ENCODE peak calls at places on chromosomes 12 and 14, in ten cellular contexts. One of them, this sample, is unnamed.

GRCh38 chr14:50230601-50231474 is 540 bp downstream of the SOS2 start:
- DNase-seq in amniotic stem cell: peak
- DNase-seq in kidney epithelial cell: no peak
- DNase-seq in fibroblast of pulmonary artery: peak
- DNase-seq in H7: no peak
- DNase-seq in NCI-H510A treated with DMSO at 0.1 percent for 48 hours: no peak
- DNase-seq in A172: peak
- DNase-seq in WTC11: peak
- DNase-seq in endothelial cell: peak
- DNase-seq in SK-MEL-5: peak
- DNase-seq in this sample: no peak

GRCh38 chr14:100392266-100392850 is 69.2 kb downstream of the SLC25A47 start:
- DNase-seq in fibroblast of pulmonary artery: peak
- DNase-seq in amniotic stem cell: no peak
- DNase-seq in A172: no peak
- DNase-seq in kidney epithelial cell: no peak
- DNase-seq in endothelial cell: no peak
- DNase-seq in H7: peak
- DNase-seq in NCI-H510A treated with DMSO at 0.1 percent for 48 hours: no peak
- DNase-seq in SK-MEL-5: no peak
- DNase-seq in WTC11: no peak
- DNase-seq in this sample: no peak

GRCh38 chr14:105163040-105163742 is 5.4 kb downstream of the JAG2 start:
- DNase-seq in amniotic stem cell: no peak
- DNase-seq in endothelial cell: peak
- DNase-seq in H7: no peak
- DNase-seq in kidney epithelial cell: no peak
- DNase-seq in fibroblast of pulmonary artery: no peak
- DNase-seq in WTC11: no peak
- DNase-seq in A172: no peak
- DNase-seq in NCI-H510A treated with DMSO at 0.1 percent for 48 hours: peak
- DNase-seq in SK-MEL-5: no peak
- DNase-seq in this sample: no peak

GRCh38 chr12:48781750-48782456 is 7.0 kb downstream of the ADCY6 start:
- DNase-seq in NCI-H510A treated with DMSO at 0.1 percent for 48 hours: no peak
- DNase-seq in H7: no peak
- DNase-seq in fibroblast of pulmonary artery: no peak
- DNase-seq in endothelial cell: no peak
- DNase-seq in SK-MEL-5: no peak
- DNase-seq in A172: no peak
- DNase-seq in amniotic stem cell: no peak
- DNase-seq in kidney epithelial cell: no peak
- DNase-seq in WTC11: no peak
- DNase-seq in this sample: no peak

GRCh38 chr14:41605550-41606248 is 977 bp upstream of the LRFN5 start:
- DNase-seq in amniotic stem cell: no peak
- DNase-seq in fibroblast of pulmonary artery: peak
- DNase-seq in SK-MEL-5: no peak
- DNase-seq in endothelial cell: peak
- DNase-seq in NCI-H510A treated with DMSO at 0.1 percent for 48 hours: peak
- DNase-seq in A172: no peak
- DNase-seq in kidney epithelial cell: no peak
- DNase-seq in H7: peak
- DNase-seq in WTC11: peak
- DNase-seq in this sample: peak

GRCh38 chr14:73234029-73234428 is 3.3 kb upstream of the PAPLN start:
- DNase-seq in amniotic stem cell: no peak
- DNase-seq in WTC11: no peak
- DNase-seq in A172: no peak
- DNase-seq in endothelial cell: no peak
- DNase-seq in kidney epithelial cell: no peak
- DNase-seq in NCI-H510A treated with DMSO at 0.1 percent for 48 hours: no peak
- DNase-seq in H7: no peak
- DNase-seq in SK-MEL-5: no peak
- DNase-seq in fibroblast of pulmonary artery: no peak
- DNase-seq in this sample: no peak

GRCh38 chr12:62268956-62269355 is 8.8 kb downstream of the USP15 start:
- DNase-seq in fibroblast of pulmonary artery: peak
- DNase-seq in A172: no peak
- DNase-seq in endothelial cell: no peak
- DNase-seq in kidney epithelial cell: no peak
- DNase-seq in NCI-H510A treated with DMSO at 0.1 percent for 48 hours: no peak
- DNase-seq in SK-MEL-5: no peak
- DNase-seq in H7: no peak
- DNase-seq in WTC11: no peak
- DNase-seq in amniotic stem cell: no peak
- DNase-seq in this sample: no peak

GRCh38 chr12:68743416-68743815 is 2.6 kb upstream of the SLC35E3 start:
- DNase-seq in fibroblast of pulmonary artery: no peak
- DNase-seq in endothelial cell: no peak
- DNase-seq in amniotic stem cell: no peak
- DNase-seq in H7: no peak
- DNase-seq in SK-MEL-5: no peak
- DNase-seq in NCI-H510A treated with DMSO at 0.1 percent for 48 hours: no peak
- DNase-seq in kidney epithelial cell: no peak
- DNase-seq in WTC11: no peak
- DNase-seq in A172: no peak
- DNase-seq in this sample: no peak

GRCh38 chr12:4911316-4911994 is 1.8 kb downstream of the KCNA1 start:
- DNase-seq in endothelial cell: no peak
- DNase-seq in A172: no peak
- DNase-seq in WTC11: peak
- DNase-seq in fibroblast of pulmonary artery: no peak
- DNase-seq in SK-MEL-5: peak
- DNase-seq in H7: no peak
- DNase-seq in NCI-H510A treated with DMSO at 0.1 percent for 48 hours: no peak
- DNase-seq in amniotic stem cell: no peak
- DNase-seq in kidney epithelial cell: no peak
- DNase-seq in this sample: no peak

GRCh38 chr12:57390174-57390573 is 40.7 kb downstream of the R3HDM2 start:
- DNase-seq in fibroblast of pulmonary artery: no peak
- DNase-seq in WTC11: no peak
- DNase-seq in amniotic stem cell: no peak
- DNase-seq in SK-MEL-5: no peak
- DNase-seq in NCI-H510A treated with DMSO at 0.1 percent for 48 hours: no peak
- DNase-seq in endothelial cell: no peak
- DNase-seq in H7: no peak
- DNase-seq in kidney epithelial cell: no peak
- DNase-seq in A172: no peak
- DNase-seq in this sample: no peak

GRCh38 chr14:89108608-89109007 is 284.2 kb downstream of the TTC8 start:
- DNase-seq in H7: no peak
- DNase-seq in NCI-H510A treated with DMSO at 0.1 percent for 48 hours: no peak
- DNase-seq in A172: no peak
- DNase-seq in fibroblast of pulmonary artery: no peak
- DNase-seq in SK-MEL-5: no peak
- DNase-seq in amniotic stem cell: no peak
- DNase-seq in WTC11: no peak
- DNase-seq in kidney epithelial cell: no peak
- DNase-seq in endothelial cell: no peak
- DNase-seq in this sample: no peak

GRCh38 chr14:96235426-96235825 is 20.6 kb upstream of the BDKRB1 start:
- DNase-seq in endothelial cell: no peak
- DNase-seq in kidney epithelial cell: no peak
- DNase-seq in NCI-H510A treated with DMSO at 0.1 percent for 48 hours: no peak
- DNase-seq in A172: no peak
- DNase-seq in fibroblast of pulmonary artery: no peak
- DNase-seq in H7: peak
- DNase-seq in SK-MEL-5: no peak
- DNase-seq in WTC11: no peak
- DNase-seq in amniotic stem cell: no peak
- DNase-seq in this sample: no peak

GRCh38 chr12:100675432-100675831 is 101.9 kb downstream of the GAS2L3 start:
- DNase-seq in SK-MEL-5: peak
- DNase-seq in NCI-H510A treated with DMSO at 0.1 percent for 48 hours: peak
- DNase-seq in H7: no peak
- DNase-seq in WTC11: no peak
- DNase-seq in endothelial cell: no peak
- DNase-seq in A172: peak
- DNase-seq in amniotic stem cell: peak
- DNase-seq in fibroblast of pulmonary artery: peak
- DNase-seq in kidney epithelial cell: peak
- DNase-seq in this sample: no peak

GRCh38 chr12:104263580-104264358 is 39.8 kb upstream of the EID3 start:
- DNase-seq in fibroblast of pulmonary artery: peak
- DNase-seq in WTC11: no peak
- DNase-seq in H7: no peak
- DNase-seq in SK-MEL-5: no peak
- DNase-seq in A172: no peak
- DNase-seq in amniotic stem cell: no peak
- DNase-seq in NCI-H510A treated with DMSO at 0.1 percent for 48 hours: peak
- DNase-seq in kidney epithelial cell: no peak
- DNase-seq in endothelial cell: no peak
- DNase-seq in this sample: peak

GRCh38 chr12:75917704-75918103 is 113.9 kb downstream of the PHLDA1 start:
- DNase-seq in amniotic stem cell: no peak
- DNase-seq in endothelial cell: no peak
- DNase-seq in SK-MEL-5: no peak
- DNase-seq in fibroblast of pulmonary artery: no peak
- DNase-seq in H7: no peak
- DNase-seq in A172: no peak
- DNase-seq in WTC11: no peak
- DNase-seq in NCI-H510A treated with DMSO at 0.1 percent for 48 hours: no peak
- DNase-seq in kidney epithelial cell: no peak
- DNase-seq in this sample: no peak

GRCh38 chr14:57066887-57067513 is 201.7 kb downstream of the EXOC5 start:
- DNase-seq in WTC11: peak
- DNase-seq in H7: peak
- DNase-seq in amniotic stem cell: no peak
- DNase-seq in NCI-H510A treated with DMSO at 0.1 percent for 48 hours: peak
- DNase-seq in fibroblast of pulmonary artery: peak
- DNase-seq in A172: no peak
- DNase-seq in endothelial cell: peak
- DNase-seq in SK-MEL-5: peak
- DNase-seq in kidney epithelial cell: no peak
- DNase-seq in this sample: peak

GRCh38 chr12:4312251-4312650 is 8.8 kb upstream of the TIGAR start:
- DNase-seq in amniotic stem cell: no peak
- DNase-seq in H7: no peak
- DNase-seq in A172: no peak
- DNase-seq in kidney epithelial cell: no peak
- DNase-seq in endothelial cell: no peak
- DNase-seq in NCI-H510A treated with DMSO at 0.1 percent for 48 hours: no peak
- DNase-seq in fibroblast of pulmonary artery: no peak
- DNase-seq in WTC11: no peak
- DNase-seq in SK-MEL-5: no peak
- DNase-seq in this sample: no peak

GRCh38 chr14:95525999-95526398 is 8.9 kb upstream of the GLRX5 start:
- DNase-seq in fibroblast of pulmonary artery: no peak
- DNase-seq in amniotic stem cell: no peak
- DNase-seq in SK-MEL-5: no peak
- DNase-seq in H7: no peak
- DNase-seq in kidney epithelial cell: no peak
- DNase-seq in endothelial cell: no peak
- DNase-seq in NCI-H510A treated with DMSO at 0.1 percent for 48 hours: no peak
- DNase-seq in WTC11: no peak
- DNase-seq in A172: no peak
- DNase-seq in this sample: no peak

GRCh38 chr12:109760930-109761630 is 47.5 kb downstream of the FAM222A start:
- DNase-seq in WTC11: peak
- DNase-seq in A172: no peak
- DNase-seq in amniotic stem cell: no peak
- DNase-seq in SK-MEL-5: no peak
- DNase-seq in kidney epithelial cell: no peak
- DNase-seq in endothelial cell: no peak
- DNase-seq in H7: peak
- DNase-seq in NCI-H510A treated with DMSO at 0.1 percent for 48 hours: no peak
- DNase-seq in fibroblast of pulmonary artery: no peak
- DNase-seq in this sample: no peak

GRCh38 chr12:19115285-19115684 is 14.2 kb upstream of the PLEKHA5 start:
- DNase-seq in A172: no peak
- DNase-seq in kidney epithelial cell: no peak
- DNase-seq in WTC11: no peak
- DNase-seq in SK-MEL-5: no peak
- DNase-seq in NCI-H510A treated with DMSO at 0.1 percent for 48 hours: no peak
- DNase-seq in endothelial cell: no peak
- DNase-seq in fibroblast of pulmonary artery: no peak
- DNase-seq in amniotic stem cell: no peak
- DNase-seq in H7: no peak
- DNase-seq in this sample: no peak

GRCh38 chr12:26179829-26180228 is 15.5 kb upstream of the SSPN start:
- DNase-seq in H7: no peak
- DNase-seq in A172: no peak
- DNase-seq in amniotic stem cell: no peak
- DNase-seq in WTC11: no peak
- DNase-seq in SK-MEL-5: no peak
- DNase-seq in NCI-H510A treated with DMSO at 0.1 percent for 48 hours: peak
- DNase-seq in fibroblast of pulmonary artery: no peak
- DNase-seq in kidney epithelial cell: no peak
- DNase-seq in endothelial cell: no peak
- DNase-seq in this sample: no peak

GRCh38 chr12:94092516-94093241 is 55.7 kb upstream of the PLXNC1 start:
- DNase-seq in H7: no peak
- DNase-seq in NCI-H510A treated with DMSO at 0.1 percent for 48 hours: no peak
- DNase-seq in endothelial cell: no peak
- DNase-seq in A172: no peak
- DNase-seq in SK-MEL-5: no peak
- DNase-seq in WTC11: no peak
- DNase-seq in amniotic stem cell: no peak
- DNase-seq in fibroblast of pulmonary artery: peak
- DNase-seq in kidney epithelial cell: no peak
- DNase-seq in this sample: no peak

GRCh38 chr14:106506901-106507305 is 980.5 kb downstream of the TMEM121 start:
- DNase-seq in WTC11: no peak
- DNase-seq in SK-MEL-5: no peak
- DNase-seq in amniotic stem cell: no peak
- DNase-seq in A172: no peak
- DNase-seq in kidney epithelial cell: no peak
- DNase-seq in fibroblast of pulmonary artery: no peak
- DNase-seq in NCI-H510A treated with DMSO at 0.1 percent for 48 hours: no peak
- DNase-seq in endothelial cell: no peak
- DNase-seq in H7: no peak
- DNase-seq in this sample: no peak

GRCh38 chr12:107282628-107283027 is 189.3 kb upstream of the CRY1 start:
- DNase-seq in endothelial cell: no peak
- DNase-seq in kidney epithelial cell: no peak
- DNase-seq in A172: no peak
- DNase-seq in WTC11: no peak
- DNase-seq in fibroblast of pulmonary artery: no peak
- DNase-seq in SK-MEL-5: no peak
- DNase-seq in H7: no peak
- DNase-seq in NCI-H510A treated with DMSO at 0.1 percent for 48 hours: no peak
- DNase-seq in amniotic stem cell: no peak
- DNase-seq in this sample: peak

GRCh38 chr12:94623161-94623920 is 27.0 kb downstream of the TMCC3 start:
- DNase-seq in WTC11: no peak
- DNase-seq in H7: no peak
- DNase-seq in SK-MEL-5: no peak
- DNase-seq in fibroblast of pulmonary artery: no peak
- DNase-seq in A172: no peak
- DNase-seq in NCI-H510A treated with DMSO at 0.1 percent for 48 hours: no peak
- DNase-seq in kidney epithelial cell: no peak
- DNase-seq in amniotic stem cell: no peak
- DNase-seq in endothelial cell: no peak
- DNase-seq in this sample: no peak

GRCh38 chr12:386651-387050 is 2.5 kb downstream of the KDM5A start:
- DNase-seq in amniotic stem cell: no peak
- DNase-seq in kidney epithelial cell: no peak
- DNase-seq in endothelial cell: no peak
- DNase-seq in WTC11: no peak
- DNase-seq in fibroblast of pulmonary artery: peak
- DNase-seq in H7: no peak
- DNase-seq in NCI-H510A treated with DMSO at 0.1 percent for 48 hours: no peak
- DNase-seq in A172: no peak
- DNase-seq in SK-MEL-5: no peak
- DNase-seq in this sample: no peak

GRCh38 chr12:117100851-117101673 is 1.8 kb upstream of the TESC start:
- DNase-seq in amniotic stem cell: no peak
- DNase-seq in WTC11: no peak
- DNase-seq in H7: peak
- DNase-seq in endothelial cell: no peak
- DNase-seq in A172: no peak
- DNase-seq in kidney epithelial cell: no peak
- DNase-seq in SK-MEL-5: no peak
- DNase-seq in fibroblast of pulmonary artery: no peak
- DNase-seq in NCI-H510A treated with DMSO at 0.1 percent for 48 hours: peak
- DNase-seq in this sample: no peak

GRCh38 chr12:130826151-130826801 is 12.8 kb downstream of the STX2 start:
- DNase-seq in SK-MEL-5: peak
- DNase-seq in WTC11: peak
- DNase-seq in NCI-H510A treated with DMSO at 0.1 percent for 48 hours: no peak
- DNase-seq in kidney epithelial cell: no peak
- DNase-seq in fibroblast of pulmonary artery: peak
- DNase-seq in amniotic stem cell: no peak
- DNase-seq in endothelial cell: peak
- DNase-seq in H7: peak
- DNase-seq in A172: peak
- DNase-seq in this sample: no peak